ENCODE peak calls at places on chromosome 20, in nine cellular contexts. S is AG10803; A is B cell; D is endodermal cell; Y is colonic mucosa; C is stomach; R is activated CD8-positive, alpha-beta T cell treated with anti-CD3 and anti-CD28 coated beads for 36 hours; L is fibroblast of the aortic adventitia; K is neural crest cell. P is an unnamed sample.

GRCh38 chr20:1897486-1897885 is 2.3 kb downstream of the SIRPA start:
- DNase-seq in A (peak), C (no peak), L (peak), R (no peak), K (no peak), S (no peak), D (no peak), Y (peak), P (peak)

GRCh38 chr20:14148042-14148441 is 152.7 kb downstream of the MACROD2 start:
- DNase-seq in S (no peak), D (no peak), Y (no peak), R (no peak), C (no peak), K (no peak), A (no peak), L (peak), P (no peak)

GRCh38 chr20:2086980-2087377 is 14.6 kb upstream of the STK35 start:
- DNase-seq in Y (no peak), R (no peak), K (no peak), S (no peak), C (no peak), A (no peak), L (no peak), D (no peak), P (no peak)

GRCh38 chr20:51602131-51602530 is 59.6 kb upstream of the NFATC2 start:
- DNase-seq in K (no peak), Y (no peak), A (no peak), D (no peak), R (no peak), L (no peak), S (no peak), C (no peak), P (no peak)

GRCh38 chr20:13817342-13817741 is 32.5 kb downstream of the NDUFAF5 start:
- DNase-seq in K (no peak), S (no peak), A (no peak), C (no peak), D (no peak), Y (no peak), R (no peak), L (peak), P (no peak)

GRCh38 chr20:46520976-46521579 is 7.7 kb upstream of the ZNF334 start:
- DNase-seq in A (peak), Y (peak), D (peak), R (peak), L (peak), C (peak), S (peak), K (peak), P (peak)

GRCh38 chr20:1965520-1966278 is 28.2 kb downstream of the PDYN start:
- DNase-seq in A (peak), K (peak), L (peak), S (peak), D (peak), R (peak), C (peak), Y (peak), P (peak)

GRCh38 chr20:21435576-21435975 is 38.2 kb upstream of the NKX2-4 start:
- DNase-seq in S (peak), L (no peak), R (no peak), K (no peak), D (no peak), Y (no peak), C (no peak), A (no peak), P (no peak)

GRCh38 chr20:37777012-37777411 is 83.2 kb downstream of the CTNNBL1 start:
- DNase-seq in L (no peak), R (no peak), K (no peak), A (no peak), S (no peak), C (no peak), D (no peak), Y (no peak), P (no peak)

GRCh38 chr20:1227121-1227582 is 1.3 kb downstream of the RAD21L1 start:
- DNase-seq in D (no peak), L (no peak), K (no peak), Y (no peak), A (no peak), C (no peak), S (no peak), R (no peak), P (no peak)

GRCh38 chr20:1274485-1275313 is 8.6 kb downstream of the SNPH start:
- DNase-seq in A (no peak), D (no peak), K (no peak), Y (no peak), C (no peak), S (no peak), L (no peak), R (no peak), P (no peak)

GRCh38 chr20:23710771-23711170 is 21.9 kb upstream of the CST4 start:
- DNase-seq in S (no peak), C (no peak), A (no peak), R (no peak), Y (no peak), L (no peak), D (no peak), K (no peak), P (no peak)

GRCh38 chr20:45008521-45009049 is 42.3 kb downstream of the STK4 start:
- DNase-seq in C (no peak), R (no peak), K (no peak), L (no peak), A (no peak), S (peak), Y (no peak), D (no peak), P (no peak)

GRCh38 chr20:8756410-8756809 is 312.5 kb upstream of the PLCB4 start:
- DNase-seq in R (no peak), L (peak), A (no peak), Y (no peak), C (no peak), S (peak), K (no peak), D (no peak), P (peak)

GRCh38 chr20:13865825-13866351 is 81.1 kb downstream of the NDUFAF5 start:
- DNase-seq in S (peak), A (no peak), R (no peak), K (no peak), Y (peak), L (peak), C (no peak), D (no peak), P (peak)

GRCh38 chr20:15842872-15843271 is 730.4 kb downstream of the KIF16B start:
- DNase-seq in S (no peak), K (no peak), A (peak), C (no peak), L (no peak), D (no peak), R (no peak), Y (no peak), P (no peak)

GRCh38 chr20:36454664-36455427 is 86.5 kb upstream of the MYL9 start:
- DNase-seq in A (no peak), R (no peak), Y (no peak), L (no peak), D (peak), K (no peak), C (peak), S (no peak), P (no peak)

GRCh38 chr20:18739785-18740184 is 73.8 kb upstream of the SCP2D1 start:
- DNase-seq in C (no peak), R (no peak), D (peak), K (no peak), L (peak), A (no peak), S (peak), Y (peak), P (no peak)

GRCh38 chr20:11626551-11626950 is 291.1 kb upstream of the BTBD3 start:
- DNase-seq in K (no peak), A (no peak), C (no peak), Y (no peak), S (no peak), R (no peak), L (no peak), D (no peak), P (no peak)

GRCh38 chr20:37378785-37379598 is 33.1 kb downstream of the SRC start:
- DNase-seq in A (no peak), L (peak), R (no peak), K (no peak), S (peak), Y (no peak), C (peak), D (peak), P (no peak)

GRCh38 chr20:4978050-4978918 is 23.0 kb downstream of the SLC23A2 start:
- DNase-seq in K (no peak), L (peak), C (no peak), R (no peak), D (no peak), A (no peak), Y (no peak), S (no peak), P (no peak)

GRCh38 chr20:17674722-17675518 is 7.1 kb downstream of the RRBP1 start:
- DNase-seq in S (peak), A (no peak), D (no peak), R (no peak), C (no peak), Y (no peak), K (no peak), L (peak), P (no peak)

GRCh38 chr20:19786311-19786710 is 28.3 kb downstream of the RIN2 start:
- DNase-seq in K (no peak), L (peak), C (no peak), D (no peak), S (peak), Y (peak), A (no peak), R (no peak), P (peak)

GRCh38 chr20:62133864-62134263 is 9.3 kb downstream of the PSMA7 start:
- DNase-seq in K (no peak), S (no peak), A (no peak), C (no peak), Y (no peak), L (no peak), R (no peak), D (peak), P (no peak)

GRCh38 chr20:21767200-21767738 is 61.8 kb downstream of the PAX1 start:
- DNase-seq in K (no peak), C (no peak), R (no peak), D (no peak), L (no peak), A (no peak), Y (no peak), S (no peak), P (no peak)

GRCh38 chr20:50399003-50399916 is 110.9 kb upstream of the PTPN1 start:
- DNase-seq in S (peak), D (no peak), C (peak), A (no peak), Y (no peak), R (no peak), L (no peak), K (no peak), P (no peak)

GRCh38 chr20:50401047-50401586 is 109.1 kb upstream of the PTPN1 start:
- DNase-seq in A (no peak), D (no peak), K (no peak), R (no peak), S (no peak), C (no peak), L (no peak), Y (no peak), P (no peak)

GRCh38 chr20:50398471-50399002 is 111.6 kb upstream of the PTPN1 start:
- DNase-seq in S (no peak), A (no peak), R (no peak), C (no peak), K (no peak), L (no peak), Y (no peak), D (no peak), P (no peak)

GRCh38 chr20:50400705-50401045 is 109.5 kb upstream of the PTPN1 start:
- DNase-seq in K (no peak), A (no peak), L (no peak), R (no peak), Y (no peak), S (no peak), D (no peak), C (no peak), P (no peak)

DNA sequence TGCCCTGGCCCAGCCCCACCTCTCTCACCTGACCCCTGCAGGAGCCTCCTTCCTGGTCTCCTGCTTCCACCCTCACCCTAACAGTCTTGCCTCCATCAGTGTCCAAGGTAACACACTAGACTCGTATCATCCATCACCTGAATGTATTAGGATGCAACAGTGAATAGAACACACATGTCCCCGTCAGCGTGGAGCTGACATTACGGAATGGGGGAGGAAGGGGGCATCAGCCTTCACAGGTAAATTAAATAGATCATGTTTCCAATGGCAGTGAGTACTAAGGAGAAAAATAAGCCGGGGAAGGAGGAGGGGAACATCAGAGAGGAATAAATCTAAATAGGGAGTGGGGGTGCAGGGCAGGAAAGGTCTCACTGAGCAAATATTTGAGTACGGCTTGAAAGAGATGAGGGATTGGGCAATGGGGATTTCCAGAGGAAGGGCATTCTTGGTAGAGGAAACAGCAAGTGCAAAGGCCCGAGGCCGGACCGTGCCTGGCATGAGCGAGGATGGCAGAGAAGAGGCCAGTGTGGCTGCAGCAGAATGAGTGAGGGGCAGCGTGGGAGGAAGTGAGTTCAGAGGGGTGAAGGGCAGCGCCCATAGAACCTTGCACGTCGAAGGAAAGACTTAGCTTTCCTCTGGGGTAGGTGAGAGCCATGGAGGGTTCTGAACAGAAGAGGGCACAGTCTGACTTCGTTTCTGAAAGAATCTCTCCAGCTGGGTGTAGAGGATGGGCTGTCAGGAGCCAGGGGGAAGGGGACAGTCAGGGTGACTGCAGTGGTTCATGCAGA is 110.1 kb upstream of the PTPN1 start:
- DNase-seq in Y (no peak), D (peak), C (peak), R (no peak), L (no peak), A (no peak), K (no peak), S (no peak), P (peak)
- TF ChIP-seq CTCF in Y (no peak), D (peak), C (no peak), R (no peak), L (no peak), A (no peak), K (no peak), S (no peak), P (no peak)

GRCh38 chr20:60453388-60453787 is 495.2 kb downstream of the CDH26 start:
- DNase-seq in L (no peak), D (no peak), S (no peak), C (no peak), Y (no peak), R (no peak), K (no peak), A (no peak), P (no peak)

GRCh38 chr20:60459212-60459611 is 501.0 kb downstream of the CDH26 start:
- DNase-seq in D (no peak), S (no peak), C (no peak), Y (no peak), L (no peak), A (no peak), K (no peak), R (no peak), P (no peak)

GRCh38 chr20:60455272-60455671 is 497.0 kb downstream of the CDH26 start:
- DNase-seq in L (no peak), S (no peak), R (no peak), Y (no peak), D (no peak), K (no peak), A (no peak), C (no peak), P (no peak)

GRCh38 chr20:60454491-60454890 is 496.3 kb downstream of the CDH26 start:
- DNase-seq in A (no peak), R (no peak), D (no peak), C (no peak), Y (no peak), S (no peak), K (no peak), L (no peak), P (no peak)

DNA sequence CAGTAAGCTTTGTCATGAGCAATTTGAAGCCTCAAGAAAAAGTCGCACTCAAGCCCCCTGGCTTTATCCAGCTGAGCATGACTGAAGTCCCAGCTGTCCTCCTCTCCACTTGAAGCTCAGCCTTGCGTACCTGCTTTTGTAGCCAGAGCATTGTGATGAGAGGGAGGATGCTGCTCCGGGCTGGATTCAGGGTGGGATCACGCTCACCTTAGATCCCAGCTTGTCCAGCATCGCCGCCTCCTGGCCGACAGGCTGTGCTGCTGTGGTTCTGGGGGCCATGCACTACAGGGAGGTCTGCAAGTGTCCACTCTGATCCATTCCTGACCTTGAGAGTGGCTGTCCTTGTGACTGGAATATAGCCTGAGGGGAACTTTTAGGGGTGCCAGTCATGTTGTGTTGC is 495.6 kb downstream of the CDH26 start:
- DNase-seq in Y (no peak), L (no peak), C (no peak), R (no peak), S (no peak), A (no peak), K (no peak), D (peak), P (no peak)
- TF ChIP-seq CTCF in Y (no peak), L (no peak), C (no peak), R (no peak), S (peak), A (no peak), K (peak), D (peak), P (no peak)

GRCh38 chr20:47727170-47727880 is 58.0 kb downstream of the SULF2 start:
- DNase-seq in K (no peak), L (no peak), R (peak), Y (peak), A (peak), D (no peak), S (no peak), C (peak), P (no peak)
- TF ChIP-seq CTCF in K (no peak), L (no peak), R (no peak), Y (no peak), A (no peak), D (no peak), S (no peak), C (no peak), P (no peak)

GRCh38 chr20:34824861-34825529 is 456 bp downstream of the NCOA6 start:
- DNase-seq in R (peak), D (peak), Y (peak), K (peak), L (peak), C (peak), A (peak), S (peak), P (peak)
- TF ChIP-seq CTCF in R (no peak), D (peak), Y (no peak), K (peak), L (no peak), C (no peak), A (no peak), S (no peak), P (no peak)

DNA sequence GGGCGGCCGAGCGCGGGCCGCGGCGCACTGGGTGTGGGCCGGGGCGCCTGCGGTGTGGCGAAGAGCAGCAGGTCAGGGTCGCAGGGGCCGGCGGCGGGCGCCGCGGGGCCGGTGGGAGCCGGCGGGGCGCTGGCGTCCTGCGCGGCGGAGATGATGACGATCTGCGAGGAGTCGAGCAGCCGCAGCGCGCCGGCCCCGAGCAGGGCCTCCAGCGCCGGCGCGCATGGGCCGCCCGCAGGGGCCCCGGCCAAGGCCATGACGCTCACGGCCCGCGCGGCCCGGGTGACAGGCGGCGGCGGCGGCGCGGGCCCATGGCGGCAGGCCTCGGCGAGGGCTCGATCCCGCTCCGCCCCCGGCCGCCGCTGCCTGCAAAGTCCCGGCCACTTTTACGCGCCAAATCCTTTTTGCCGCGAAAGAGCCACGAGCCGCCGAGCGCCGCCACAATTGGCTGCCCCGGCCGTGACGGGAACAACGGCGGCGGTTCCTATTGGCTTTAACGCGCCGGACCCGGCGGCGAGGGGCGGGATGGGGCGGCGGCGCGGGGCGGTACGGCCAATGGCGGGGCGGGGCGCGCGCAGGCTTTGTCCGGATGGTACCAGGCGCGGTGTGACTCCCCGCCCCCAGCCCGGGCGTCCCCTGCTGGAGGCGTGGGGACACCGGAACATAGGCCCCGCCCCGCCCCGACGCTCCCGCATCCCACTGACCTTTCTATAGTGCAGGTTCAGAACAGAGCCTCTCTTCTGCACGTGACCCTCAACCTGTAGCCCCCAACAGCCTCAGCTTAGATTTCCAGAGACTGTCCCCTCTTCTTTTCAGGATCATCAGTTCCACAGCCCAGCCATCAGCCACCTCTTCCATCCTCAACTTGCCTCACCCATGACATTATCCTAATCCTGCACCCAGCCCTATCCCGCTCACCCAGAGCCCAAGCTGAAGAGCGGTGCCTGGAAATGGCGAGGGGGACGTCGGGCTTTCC is at the start of gene E2F1:
- DNase-seq in K (peak), Y (peak), D (peak), R (peak), A (peak), S (peak), C (peak), L (peak), P (peak)
- TF ChIP-seq CTCF in K (peak), Y (peak), D (peak), R (no peak), A (peak), S (peak), C (peak), L (peak), P (no peak)

GRCh38 chr20:25270829-25271251 is 23.0 kb downstream of the PYGB start:
- DNase-seq in C (peak), L (no peak), Y (peak), S (no peak), R (no peak), A (no peak), D (no peak), K (no peak), P (no peak)
- TF ChIP-seq CTCF in C (no peak), L (no peak), Y (no peak), S (no peak), R (no peak), A (no peak), D (no peak), K (no peak), P (no peak)

GRCh38 chr20:63215101-63216040 is 560 bp downstream of the YTHDF1 start:
- DNase-seq in C (no peak), Y (peak), R (peak), S (peak), L (peak), D (peak), A (no peak), K (peak), P (peak)
- TF ChIP-seq CTCF in C (no peak), Y (no peak), R (peak), S (peak), L (peak), D (peak), A (no peak), K (peak), P (peak)